ENCODE peak calls at places on chromosome 5, in ten cellular contexts. Q is iPS-NIHi11, D is activated T-helper 1 cell treated with Interleukin-2 at 50 U/mL for 16 hours, P is dorsolateral prefrontal cortex, Z is breast epithelium, E is iris pigment epithelial cell, C is D721Med, I is mucosa of descending colon, H is fibroblast of gingiva, J is NCI-H748 treated with DMSO at 0.1 percent for 48 hours. W is an unnamed sample.

GRCh38 chr5:133227082-133227481 is 175.3 kb downstream of the HSPA4 start:
- DNase-seq in E (no peak), Q (no peak), C (no peak), Z (no peak), J (no peak), P (no peak), H (no peak), D (no peak), I (no peak), W (no peak)

GRCh38 chr5:65027149-65027548 is 258.4 kb downstream of the CWC27 start:
- DNase-seq in H (no peak), Q (no peak), Z (no peak), J (no peak), D (no peak), I (no peak), P (no peak), E (no peak), C (no peak), W (no peak)

GRCh38 chr5:5105531-5105930 is 34.6 kb upstream of the ADAMTS16 start:
- DNase-seq in P (no peak), E (no peak), D (no peak), H (no peak), C (no peak), Z (no peak), J (no peak), Q (no peak), I (no peak), W (no peak)

GRCh38 chr5:135930029-135930948 is 24.5 kb downstream of the LECT2 start:
- DNase-seq in H (no peak), Q (peak), C (no peak), I (no peak), D (no peak), E (no peak), P (no peak), J (no peak), Z (no peak), W (no peak)

GRCh38 chr5:77649776-77650175 is 11.3 kb upstream of the OTP start:
- DNase-seq in Q (no peak), E (no peak), I (no peak), C (no peak), H (no peak), J (no peak), P (no peak), Z (no peak), D (no peak), W (no peak)

GRCh38 chr5:174303437-174304045 is 258.0 kb downstream of the NSG2 start:
- DNase-seq in J (no peak), E (no peak), D (no peak), I (no peak), Z (no peak), Q (no peak), C (no peak), P (no peak), H (no peak), W (no peak)

GRCh38 chr5:143025376-143025775 is 255.2 kb downstream of the ARHGAP26 start:
- DNase-seq in I (no peak), J (no peak), P (no peak), Q (no peak), Z (no peak), C (no peak), E (no peak), H (peak), D (no peak), W (no peak)

GRCh38 chr5:94802450-94802849 is 184.0 kb downstream of the SLF1 start:
- DNase-seq in C (no peak), H (no peak), D (no peak), P (no peak), J (no peak), Z (no peak), I (no peak), E (peak), Q (peak), W (peak)

GRCh38 chr5:33257807-33258491 is 182.8 kb upstream of the TARS1 start:
- DNase-seq in J (no peak), P (no peak), H (peak), D (no peak), C (no peak), I (no peak), E (peak), Q (peak), Z (no peak), W (peak)

GRCh38 chr5:125928663-125929062 is 494.5 kb upstream of the GRAMD2B start:
- DNase-seq in J (no peak), D (no peak), Q (peak), E (no peak), Z (no peak), I (no peak), P (no peak), H (no peak), C (no peak), W (peak)

GRCh38 chr5:135462304-135462703 is 10.2 kb upstream of the TIFAB start:
- DNase-seq in P (no peak), I (no peak), D (peak), H (no peak), Q (peak), C (peak), Z (no peak), J (peak), E (peak), W (peak)